ENCODE peak calls at places on chromosomes 2 and 18, in seven cellular contexts. One of them, this sample, is unnamed.

GRCh38 chr18:55522011-55522410 is 66.0 kb downstream of the TCF4 start:
- DNase-seq in stomach: no peak
- DNase-seq in left lung: no peak
- DNase-seq in CD4-positive, alpha-beta T cell: no peak
- DNase-seq in neural crest cell: peak; percentile 16
- DNase-seq in tibial artery: no peak
- DNase-seq in lower leg skin: no peak
- DNase-seq in this sample: no peak

GRCh38 chr2:216074794-216075193 is 6.8 kb downstream of the PECR start:
- DNase-seq in lower leg skin: no peak
- DNase-seq in neural crest cell: no peak
- DNase-seq in CD4-positive, alpha-beta T cell: no peak
- DNase-seq in tibial artery: no peak
- DNase-seq in stomach: no peak
- DNase-seq in left lung: no peak
- DNase-seq in this sample: no peak

GRCh38 chr2:190864375-190864774 is 16.2 kb upstream of the GLS start:
- DNase-seq in stomach: no peak
- DNase-seq in tibial artery: no peak
- DNase-seq in left lung: no peak
- DNase-seq in CD4-positive, alpha-beta T cell: no peak
- DNase-seq in neural crest cell: no peak
- DNase-seq in lower leg skin: no peak
- DNase-seq in this sample: no peak

GRCh38 chr2:88694015-88694414 is 2.5 kb downstream of the RPIA start:
- DNase-seq in left lung: no peak
- DNase-seq in tibial artery: no peak
- DNase-seq in stomach: peak; percentile 72
- DNase-seq in neural crest cell: no peak
- DNase-seq in CD4-positive, alpha-beta T cell: no peak
- DNase-seq in lower leg skin: no peak
- DNase-seq in this sample: no peak

GRCh38 chr2:78351208-78351607 is 674.3 kb upstream of the REG3G start:
- DNase-seq in lower leg skin: no peak
- DNase-seq in stomach: no peak
- DNase-seq in tibial artery: no peak
- DNase-seq in left lung: no peak
- DNase-seq in neural crest cell: no peak
- DNase-seq in CD4-positive, alpha-beta T cell: no peak
- DNase-seq in this sample: no peak

GRCh38 chr2:54422072-54422581 is 34.0 kb upstream of the SPTBN1 start:
- DNase-seq in lower leg skin: no peak
- DNase-seq in stomach: no peak
- DNase-seq in CD4-positive, alpha-beta T cell: no peak
- DNase-seq in left lung: no peak
- DNase-seq in neural crest cell: no peak
- DNase-seq in tibial artery: no peak
- DNase-seq in this sample: no peak

GRCh38 chr2:67256892-67257291 is 140.2 kb upstream of the ETAA1 start:
- DNase-seq in neural crest cell: no peak
- DNase-seq in tibial artery: no peak
- DNase-seq in stomach: no peak
- DNase-seq in CD4-positive, alpha-beta T cell: no peak
- DNase-seq in left lung: no peak
- DNase-seq in lower leg skin: no peak
- DNase-seq in this sample: no peak

GRCh38 chr2:234741976-234742375 is 209.8 kb upstream of the SH3BP4 start:
- DNase-seq in left lung: no peak
- DNase-seq in CD4-positive, alpha-beta T cell: no peak
- DNase-seq in neural crest cell: no peak
- DNase-seq in stomach: no peak
- DNase-seq in tibial artery: no peak
- DNase-seq in lower leg skin: no peak
- DNase-seq in this sample: no peak

GRCh38 chr2:169946546-169946945 is 119.3 kb downstream of the UBR3 start:
- DNase-seq in CD4-positive, alpha-beta T cell: no peak
- DNase-seq in lower leg skin: no peak
- DNase-seq in stomach: no peak
- DNase-seq in tibial artery: no peak
- DNase-seq in neural crest cell: no peak
- DNase-seq in left lung: no peak
- DNase-seq in this sample: no peak

GRCh38 chr18:36532394-36532793 is 234.9 kb downstream of the FHOD3 start:
- DNase-seq in lower leg skin: no peak
- DNase-seq in stomach: no peak
- DNase-seq in left lung: no peak
- DNase-seq in CD4-positive, alpha-beta T cell: no peak
- DNase-seq in tibial artery: no peak
- DNase-seq in neural crest cell: no peak
- DNase-seq in this sample: no peak

GRCh38 chr2:128109243-128109642 is 18.2 kb downstream of the UGGT1 start:
- DNase-seq in lower leg skin: no peak
- DNase-seq in left lung: no peak
- DNase-seq in neural crest cell: no peak
- DNase-seq in tibial artery: no peak
- DNase-seq in CD4-positive, alpha-beta T cell: no peak
- DNase-seq in stomach: no peak
- DNase-seq in this sample: no peak

GRCh38 chr2:47639469-47639868 is 143.5 kb upstream of the MSH6 start:
- DNase-seq in CD4-positive, alpha-beta T cell: no peak
- DNase-seq in lower leg skin: no peak
- DNase-seq in stomach: no peak
- DNase-seq in tibial artery: no peak
- DNase-seq in left lung: no peak
- DNase-seq in neural crest cell: no peak
- DNase-seq in this sample: no peak

GRCh38 chr18:52700757-52701156 is 360.8 kb downstream of the DCC start:
- DNase-seq in neural crest cell: no peak
- DNase-seq in lower leg skin: no peak
- DNase-seq in left lung: no peak
- DNase-seq in tibial artery: no peak
- DNase-seq in CD4-positive, alpha-beta T cell: no peak
- DNase-seq in stomach: no peak
- DNase-seq in this sample: no peak

GRCh38 chr2:162890690-162891311 is 52.2 kb upstream of the KCNH7 start:
- DNase-seq in stomach: no peak
- DNase-seq in neural crest cell: peak; percentile 29
- DNase-seq in lower leg skin: no peak
- DNase-seq in tibial artery: no peak
- DNase-seq in left lung: no peak
- DNase-seq in CD4-positive, alpha-beta T cell: no peak
- DNase-seq in this sample: no peak

GRCh38 chr2:20156826-20157605 is 67.9 kb downstream of the SDC1 start:
- DNase-seq in left lung: no peak
- DNase-seq in lower leg skin: peak; percentile 72
- DNase-seq in CD4-positive, alpha-beta T cell: no peak
- DNase-seq in stomach: no peak
- DNase-seq in tibial artery: no peak
- DNase-seq in neural crest cell: no peak
- DNase-seq in this sample: no peak

GRCh38 chr18:717003-717402 is 4.6 kb upstream of the ENOSF1 start:
- DNase-seq in tibial artery: no peak
- DNase-seq in neural crest cell: no peak
- DNase-seq in left lung: no peak
- DNase-seq in CD4-positive, alpha-beta T cell: no peak
- DNase-seq in lower leg skin: no peak
- DNase-seq in stomach: no peak
- DNase-seq in this sample: no peak

GRCh38 chr2:65660340-65660739 is 227.9 kb upstream of the SPRED2 start:
- DNase-seq in stomach: no peak
- DNase-seq in tibial artery: no peak
- DNase-seq in lower leg skin: no peak
- DNase-seq in left lung: no peak
- DNase-seq in CD4-positive, alpha-beta T cell: no peak
- DNase-seq in neural crest cell: no peak
- DNase-seq in this sample: no peak

GRCh38 chr2:216949685-216950397 is 90.0 kb upstream of the TNP1 start:
- DNase-seq in lower leg skin: no peak
- DNase-seq in CD4-positive, alpha-beta T cell: no peak
- DNase-seq in neural crest cell: no peak
- DNase-seq in stomach: no peak
- DNase-seq in left lung: no peak
- DNase-seq in tibial artery: no peak
- DNase-seq in this sample: no peak

GRCh38 chr2:105399207-105399861 is 483 bp upstream of the FHL2 start:
- DNase-seq in stomach: no peak
- DNase-seq in CD4-positive, alpha-beta T cell: no peak
- DNase-seq in left lung: no peak
- DNase-seq in tibial artery: no peak
- DNase-seq in lower leg skin: no peak
- DNase-seq in neural crest cell: no peak
- DNase-seq in this sample: no peak
- TF ChIP-seq CTCF in stomach: no peak
- TF ChIP-seq CTCF in CD4-positive, alpha-beta T cell: no peak
- TF ChIP-seq CTCF in left lung: no peak
- TF ChIP-seq CTCF in tibial artery: no peak
- TF ChIP-seq CTCF in lower leg skin: no peak
- TF ChIP-seq CTCF in neural crest cell: no peak
- TF ChIP-seq CTCF in this sample: no peak

GRCh38 chr2:232551289-232551688 is 800 bp downstream of the EIF4E2 start:
- DNase-seq in left lung: no peak
- DNase-seq in neural crest cell: no peak
- DNase-seq in tibial artery: no peak
- DNase-seq in CD4-positive, alpha-beta T cell: no peak
- DNase-seq in stomach: no peak
- DNase-seq in lower leg skin: peak; percentile 34
- DNase-seq in this sample: no peak

GRCh38 chr2:232547991-232548390 is 2.4 kb downstream of the TIGD1 start:
- DNase-seq in neural crest cell: no peak
- DNase-seq in lower leg skin: peak; percentile 18
- DNase-seq in CD4-positive, alpha-beta T cell: no peak
- DNase-seq in tibial artery: no peak
- DNase-seq in left lung: no peak
- DNase-seq in stomach: no peak
- DNase-seq in this sample: no peak

GRCh38 chr2:232551776-232552175 is 1.3 kb downstream of the EIF4E2 start:
- DNase-seq in neural crest cell: no peak
- DNase-seq in CD4-positive, alpha-beta T cell: no peak
- DNase-seq in left lung: no peak
- DNase-seq in tibial artery: no peak
- DNase-seq in stomach: no peak
- DNase-seq in lower leg skin: peak; percentile 64
- DNase-seq in this sample: no peak

GRCh38 chr2:232549655-232550350 is 554 bp downstream of the TIGD1 start:
- DNase-seq in left lung: no peak
- DNase-seq in CD4-positive, alpha-beta T cell: no peak
- DNase-seq in lower leg skin: no peak
- DNase-seq in tibial artery: no peak
- DNase-seq in neural crest cell: no peak
- DNase-seq in stomach: no peak
- DNase-seq in this sample: no peak

DNA sequence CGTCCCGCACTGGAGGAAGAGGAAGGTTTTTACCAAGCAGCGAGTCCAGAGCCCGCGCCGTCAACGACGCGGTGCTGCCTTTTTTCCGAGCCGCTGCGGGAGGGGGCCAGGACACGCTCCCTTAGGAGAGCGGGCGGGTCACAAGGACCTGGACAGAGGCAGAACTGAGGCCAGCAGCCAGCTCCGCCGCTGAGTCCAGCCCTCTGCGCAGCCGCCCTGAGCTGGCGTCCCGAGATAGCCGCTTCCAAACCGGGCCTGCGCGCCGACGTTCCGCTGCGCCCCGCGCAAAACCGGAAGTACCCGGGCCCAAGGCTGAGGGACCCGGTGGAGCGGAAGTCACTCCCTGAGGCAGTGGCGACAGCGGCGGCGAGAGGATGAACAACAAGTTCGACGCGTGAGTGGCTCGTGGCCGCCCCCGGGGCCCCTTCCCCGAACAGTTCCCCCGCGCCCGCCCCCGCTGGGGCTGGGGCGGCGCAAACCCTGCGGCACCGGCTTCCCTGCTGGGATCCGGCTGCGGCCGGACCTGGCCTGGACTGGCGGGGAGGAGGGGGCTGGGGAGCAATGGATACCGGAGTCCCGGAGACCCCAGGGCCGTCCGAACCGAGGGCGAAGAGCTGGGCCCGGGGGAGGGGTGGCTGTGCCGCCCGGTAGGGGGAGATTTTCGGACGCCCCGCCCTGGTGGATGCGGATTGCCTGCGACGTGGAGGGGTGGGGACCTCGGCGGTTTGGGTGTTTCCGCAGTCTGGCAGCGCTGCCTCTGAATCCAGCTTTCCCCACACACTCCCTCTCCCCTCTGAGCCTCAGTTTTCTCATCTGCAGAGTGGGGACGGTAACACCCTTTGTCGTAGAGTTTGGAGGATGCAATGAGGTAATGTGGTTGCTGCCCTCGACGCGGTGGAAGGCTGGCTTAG is at the start of the genes EIF4E2 and TIGD1:
- DNase-seq in tibial artery: peak; percentile 97
- DNase-seq in stomach: peak; percentile 96
- DNase-seq in left lung: peak; percentile 99
- DNase-seq in CD4-positive, alpha-beta T cell: peak; percentile 92
- DNase-seq in lower leg skin: peak; percentile 99
- DNase-seq in neural crest cell: peak; percentile 93
- DNase-seq in this sample: peak; percentile 73
- TF ChIP-seq CTCF in tibial artery: peak; percentile 34
- TF ChIP-seq CTCF in stomach: peak; percentile 55
- TF ChIP-seq CTCF in left lung: no peak
- TF ChIP-seq CTCF in CD4-positive, alpha-beta T cell: peak; percentile 62
- TF ChIP-seq CTCF in lower leg skin: no peak
- TF ChIP-seq CTCF in neural crest cell: peak; percentile 49
- TF ChIP-seq CTCF in this sample: no peak

DNA sequence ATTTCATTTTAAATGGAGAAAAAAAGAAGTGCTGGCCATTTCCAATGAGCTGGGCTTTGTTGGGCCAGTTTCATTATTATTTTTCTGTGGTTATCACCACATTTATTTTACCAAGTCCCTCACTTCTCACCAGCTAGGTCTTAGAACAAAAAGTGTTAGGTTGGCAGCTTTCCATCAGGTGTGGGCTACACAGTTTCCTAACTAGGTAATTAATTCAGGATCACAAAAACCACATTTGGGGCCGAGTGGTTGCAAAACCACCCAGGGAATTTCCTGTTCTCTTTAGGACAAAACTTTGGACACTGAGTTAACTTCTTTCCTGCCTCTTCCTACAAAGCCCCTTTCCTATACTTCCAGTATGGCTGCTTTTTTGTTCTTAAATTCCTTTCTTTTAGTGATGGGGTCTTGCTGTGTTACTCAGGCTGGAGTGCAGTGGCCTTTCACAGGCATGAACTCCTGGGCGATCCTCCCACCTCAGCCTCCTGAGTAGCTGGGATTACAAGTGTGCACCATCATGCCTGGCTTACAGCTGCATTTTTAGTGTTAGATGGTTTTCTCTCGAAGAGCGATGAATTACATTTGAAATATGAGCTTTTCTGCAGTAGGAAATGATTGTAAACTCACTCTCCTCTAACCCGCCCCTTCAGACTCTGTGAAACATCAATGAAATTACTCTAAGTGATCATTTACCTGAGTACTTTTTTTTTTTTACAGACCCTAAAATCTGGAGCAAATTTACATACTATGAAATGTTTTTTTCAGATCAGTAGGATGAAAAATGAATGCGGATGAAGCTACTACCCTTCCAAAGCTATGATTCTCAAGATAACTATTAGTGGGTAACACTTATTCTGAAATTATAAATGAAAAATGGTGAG is 2.6 kb upstream of the ZFP36L2 start:
- DNase-seq in tibial artery: no peak
- DNase-seq in left lung: no peak
- DNase-seq in neural crest cell: no peak
- DNase-seq in stomach: no peak
- DNase-seq in lower leg skin: no peak
- DNase-seq in CD4-positive, alpha-beta T cell: no peak
- DNase-seq in this sample: no peak
- TF ChIP-seq CTCF in tibial artery: no peak
- TF ChIP-seq CTCF in left lung: no peak
- TF ChIP-seq CTCF in neural crest cell: no peak
- TF ChIP-seq CTCF in stomach: no peak
- TF ChIP-seq CTCF in lower leg skin: no peak
- TF ChIP-seq CTCF in CD4-positive, alpha-beta T cell: peak; percentile 85
- TF ChIP-seq CTCF in this sample: no peak

GRCh38 chr2:172162739-172163336 is 60.1 kb upstream of the DLX2 start:
- DNase-seq in neural crest cell: no peak
- DNase-seq in tibial artery: no peak
- DNase-seq in left lung: no peak
- DNase-seq in stomach: no peak
- DNase-seq in lower leg skin: no peak
- DNase-seq in CD4-positive, alpha-beta T cell: no peak
- DNase-seq in this sample: no peak
- TF ChIP-seq CTCF in neural crest cell: no peak
- TF ChIP-seq CTCF in tibial artery: no peak
- TF ChIP-seq CTCF in left lung: no peak
- TF ChIP-seq CTCF in stomach: no peak
- TF ChIP-seq CTCF in lower leg skin: no peak
- TF ChIP-seq CTCF in CD4-positive, alpha-beta T cell: no peak
- TF ChIP-seq CTCF in this sample: no peak